ENCODE peak calls at places on chromosomes 2 and 18, in ten cellular contexts. One of them, this sample, is unnamed.
A peak's percentile ranks its signal among the peaks of the same experiment; 100 is the strongest.

GRCh38 chr18:57984490-57985109 is 59.4 kb upstream of the NEDD4L start:
- DNase-seq in brain microvascular endothelial cell: no peak
- DNase-seq in tibial nerve: no peak
- DNase-seq in HCT116: no peak
- DNase-seq in PC-3: no peak
- DNase-seq in esophagus squamous epithelium: no peak
- DNase-seq in neural progenitor cell: no peak
- DNase-seq in psoas muscle: no peak
- DNase-seq in IMR-90: no peak
- DNase-seq in AG04450: no peak
- DNase-seq in this sample: no peak

GRCh38 chr18:3029215-3029972 is 16.4 kb upstream of the LPIN2 start:
- DNase-seq in esophagus squamous epithelium: no peak
- DNase-seq in psoas muscle: no peak
- DNase-seq in tibial nerve: no peak
- DNase-seq in AG04450: no peak
- DNase-seq in PC-3: no peak
- DNase-seq in brain microvascular endothelial cell: no peak
- DNase-seq in IMR-90: peak; percentile 67
- DNase-seq in neural progenitor cell: no peak
- DNase-seq in HCT116: no peak
- DNase-seq in this sample: no peak

GRCh38 chr2:236642584-236643291 is 73.1 kb downstream of the ACKR3 start:
- DNase-seq in psoas muscle: peak; percentile 94
- DNase-seq in neural progenitor cell: no peak
- DNase-seq in IMR-90: peak; percentile 96
- DNase-seq in esophagus squamous epithelium: no peak
- DNase-seq in brain microvascular endothelial cell: peak; percentile 98
- DNase-seq in tibial nerve: peak; percentile 94
- DNase-seq in AG04450: peak; percentile 37
- DNase-seq in PC-3: peak; percentile 32
- DNase-seq in HCT116: no peak
- DNase-seq in this sample: peak; percentile 99

GRCh38 chr18:13556497-13556896 is 169.9 kb downstream of the FAM210A start:
- DNase-seq in HCT116: no peak
- DNase-seq in tibial nerve: no peak
- DNase-seq in PC-3: no peak
- DNase-seq in esophagus squamous epithelium: no peak
- DNase-seq in neural progenitor cell: no peak
- DNase-seq in brain microvascular endothelial cell: no peak
- DNase-seq in IMR-90: no peak
- DNase-seq in AG04450: no peak
- DNase-seq in psoas muscle: no peak
- DNase-seq in this sample: no peak

GRCh38 chr18:5424903-5425302 is 118.9 kb downstream of the EPB41L3 start:
- DNase-seq in neural progenitor cell: peak; percentile 66
- DNase-seq in tibial nerve: no peak
- DNase-seq in brain microvascular endothelial cell: peak; percentile 39
- DNase-seq in psoas muscle: no peak
- DNase-seq in IMR-90: peak; percentile 65
- DNase-seq in esophagus squamous epithelium: no peak
- DNase-seq in HCT116: no peak
- DNase-seq in PC-3: peak; percentile 51
- DNase-seq in AG04450: no peak
- DNase-seq in this sample: no peak

GRCh38 chr18:7062844-7063243 is 54.8 kb downstream of the LAMA1 start:
- DNase-seq in HCT116: no peak
- DNase-seq in tibial nerve: no peak
- DNase-seq in AG04450: no peak
- DNase-seq in neural progenitor cell: no peak
- DNase-seq in IMR-90: no peak
- DNase-seq in PC-3: no peak
- DNase-seq in esophagus squamous epithelium: no peak
- DNase-seq in brain microvascular endothelial cell: no peak
- DNase-seq in psoas muscle: no peak
- DNase-seq in this sample: no peak

GRCh38 chr2:149427371-149427770 is 97.0 kb downstream of the LYPD6 start:
- DNase-seq in AG04450: no peak
- DNase-seq in PC-3: no peak
- DNase-seq in IMR-90: no peak
- DNase-seq in HCT116: no peak
- DNase-seq in tibial nerve: no peak
- DNase-seq in brain microvascular endothelial cell: no peak
- DNase-seq in esophagus squamous epithelium: no peak
- DNase-seq in psoas muscle: no peak
- DNase-seq in neural progenitor cell: no peak
- DNase-seq in this sample: no peak

GRCh38 chr2:112021781-112022231 is 33.3 kb upstream of the TMEM87B start:
- DNase-seq in brain microvascular endothelial cell: no peak
- DNase-seq in neural progenitor cell: no peak
- DNase-seq in tibial nerve: no peak
- DNase-seq in esophagus squamous epithelium: no peak
- DNase-seq in PC-3: peak; percentile 66
- DNase-seq in AG04450: no peak
- DNase-seq in IMR-90: peak; percentile 45
- DNase-seq in psoas muscle: no peak
- DNase-seq in HCT116: no peak
- DNase-seq in this sample: no peak

GRCh38 chr18:22309191-22309590 is 108.5 kb downstream of the CTAGE1 start:
- DNase-seq in AG04450: peak; percentile 43
- DNase-seq in PC-3: no peak
- DNase-seq in IMR-90: peak; percentile 85
- DNase-seq in psoas muscle: no peak
- DNase-seq in brain microvascular endothelial cell: peak; percentile 59
- DNase-seq in esophagus squamous epithelium: no peak
- DNase-seq in tibial nerve: no peak
- DNase-seq in HCT116: no peak
- DNase-seq in neural progenitor cell: no peak
- DNase-seq in this sample: no peak

GRCh38 chr2:25885933-25886332 is 7.6 kb upstream of the ASXL2 start:
- DNase-seq in HCT116: no peak
- DNase-seq in AG04450: peak; percentile 72
- DNase-seq in brain microvascular endothelial cell: peak; percentile 88
- DNase-seq in psoas muscle: no peak
- DNase-seq in neural progenitor cell: no peak
- DNase-seq in PC-3: peak; percentile 89
- DNase-seq in IMR-90: peak; percentile 95
- DNase-seq in esophagus squamous epithelium: no peak
- DNase-seq in tibial nerve: no peak
- DNase-seq in this sample: no peak

GRCh38 chr18:47953471-47953931 is 23.0 kb upstream of the SMAD2 start:
- DNase-seq in HCT116: no peak
- DNase-seq in brain microvascular endothelial cell: no peak
- DNase-seq in tibial nerve: peak; percentile 17
- DNase-seq in neural progenitor cell: peak; percentile 68
- DNase-seq in PC-3: peak; percentile 11
- DNase-seq in AG04450: no peak
- DNase-seq in IMR-90: no peak
- DNase-seq in esophagus squamous epithelium: peak; percentile 4
- DNase-seq in psoas muscle: peak; percentile 61
- DNase-seq in this sample: no peak

GRCh38 chr2:215528555-215528954 is 92.7 kb upstream of the FN1 start:
- DNase-seq in HCT116: no peak
- DNase-seq in brain microvascular endothelial cell: peak; percentile 99
- DNase-seq in tibial nerve: no peak
- DNase-seq in psoas muscle: no peak
- DNase-seq in neural progenitor cell: no peak
- DNase-seq in IMR-90: peak; percentile 99
- DNase-seq in AG04450: peak; percentile 90
- DNase-seq in PC-3: peak; percentile 98
- DNase-seq in esophagus squamous epithelium: no peak
- DNase-seq in this sample: no peak

GRCh38 chr2:149908731-149909690 is 321.4 kb upstream of the MMADHC start:
- DNase-seq in AG04450: peak; percentile 36
- DNase-seq in brain microvascular endothelial cell: no peak
- DNase-seq in tibial nerve: no peak
- DNase-seq in psoas muscle: no peak
- DNase-seq in IMR-90: peak; percentile 81
- DNase-seq in PC-3: peak; percentile 75
- DNase-seq in HCT116: no peak
- DNase-seq in esophagus squamous epithelium: no peak
- DNase-seq in neural progenitor cell: no peak
- DNase-seq in this sample: no peak

GRCh38 chr2:96556441-96557330 is 20.1 kb downstream of the ARID5A start:
- DNase-seq in PC-3: peak; percentile 99
- DNase-seq in IMR-90: peak; percentile 87
- DNase-seq in neural progenitor cell: no peak
- DNase-seq in esophagus squamous epithelium: no peak
- DNase-seq in tibial nerve: no peak
- DNase-seq in brain microvascular endothelial cell: peak; percentile 79
- DNase-seq in HCT116: peak; percentile 97
- DNase-seq in psoas muscle: peak; percentile 64
- DNase-seq in AG04450: no peak
- DNase-seq in this sample: no peak

GRCh38 chr2:188628989-188629889 is 337.6 kb downstream of the GULP1 start:
- DNase-seq in neural progenitor cell: peak; percentile 55
- DNase-seq in IMR-90: peak; percentile 67
- DNase-seq in PC-3: peak; percentile 93
- DNase-seq in tibial nerve: peak; percentile 9
- DNase-seq in esophagus squamous epithelium: no peak
- DNase-seq in psoas muscle: no peak
- DNase-seq in HCT116: peak; percentile 7
- DNase-seq in AG04450: no peak
- DNase-seq in brain microvascular endothelial cell: peak; percentile 34
- DNase-seq in this sample: no peak
- H3K27ac ChIP-seq in neural progenitor cell: peak overlapping the region; percentile 2
- H3K27ac ChIP-seq in IMR-90: peak overlapping the region; percentile 67
- H3K27ac ChIP-seq in PC-3: peak overlapping the region; percentile 15
- H3K27ac ChIP-seq in tibial nerve: peak overlapping the region; percentile 67
- H3K27ac ChIP-seq in esophagus squamous epithelium: peak overlapping the region; percentile 31
- H3K27ac ChIP-seq in psoas muscle: no peak overlapping the region
- H3K27ac ChIP-seq in HCT116: no peak overlapping the region
- H3K27ac ChIP-seq in AG04450: peak overlapping the region; percentile 42
- H3K27ac ChIP-seq in brain microvascular endothelial cell: peak overlapping the region; percentile 28
- H3K27ac ChIP-seq in this sample: peak overlapping the region; percentile 53

DNA sequence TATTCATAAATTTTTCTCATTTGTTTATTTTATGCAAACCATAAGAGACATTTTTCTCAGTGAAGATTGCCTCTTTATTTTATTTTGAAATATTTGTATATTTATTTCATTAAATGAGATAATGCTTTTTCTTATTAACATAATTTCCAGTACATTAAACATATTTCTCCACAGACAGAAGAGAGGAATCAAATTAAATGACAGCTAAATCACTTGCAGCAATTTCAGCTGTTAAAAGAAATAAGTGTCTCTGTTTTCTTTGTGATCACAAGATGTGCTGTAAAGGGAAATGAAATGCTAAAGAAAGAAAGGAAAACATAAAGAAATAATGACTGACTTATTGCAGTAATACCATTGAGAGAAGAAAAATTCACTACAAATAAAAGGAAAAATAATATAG is 414.0 kb upstream of the FANCL start:
- DNase-seq in IMR-90: no peak
- DNase-seq in AG04450: no peak
- DNase-seq in psoas muscle: no peak
- DNase-seq in brain microvascular endothelial cell: no peak
- DNase-seq in esophagus squamous epithelium: no peak
- DNase-seq in PC-3: no peak
- DNase-seq in neural progenitor cell: no peak
- DNase-seq in HCT116: no peak
- DNase-seq in tibial nerve: no peak
- DNase-seq in this sample: no peak
- H3K4me3 ChIP-seq in IMR-90: no peak overlapping the region
- H3K4me3 ChIP-seq in AG04450: no peak overlapping the region
- H3K4me3 ChIP-seq in psoas muscle: no peak overlapping the region
- H3K4me3 ChIP-seq in brain microvascular endothelial cell: no peak overlapping the region
- H3K4me3 ChIP-seq in esophagus squamous epithelium: no peak overlapping the region
- H3K4me3 ChIP-seq in PC-3: no peak overlapping the region
- H3K4me3 ChIP-seq in neural progenitor cell: no peak overlapping the region
- H3K4me3 ChIP-seq in HCT116: no peak overlapping the region
- H3K4me3 ChIP-seq in tibial nerve: no peak overlapping the region
- H3K4me3 ChIP-seq in this sample: no peak overlapping the region

GRCh38 chr2:180991820-180992219 is 11.4 kb downstream of the UBE2E3 start:
- DNase-seq in esophagus squamous epithelium: no peak
- DNase-seq in brain microvascular endothelial cell: no peak
- DNase-seq in psoas muscle: no peak
- DNase-seq in IMR-90: no peak
- DNase-seq in tibial nerve: no peak
- DNase-seq in AG04450: no peak
- DNase-seq in PC-3: no peak
- DNase-seq in neural progenitor cell: no peak
- DNase-seq in HCT116: no peak
- DNase-seq in this sample: no peak

GRCh38 chr2:180991361-180991760 is 11.0 kb downstream of the UBE2E3 start:
- DNase-seq in neural progenitor cell: no peak
- DNase-seq in esophagus squamous epithelium: no peak
- DNase-seq in HCT116: no peak
- DNase-seq in AG04450: no peak
- DNase-seq in PC-3: no peak
- DNase-seq in IMR-90: no peak
- DNase-seq in psoas muscle: no peak
- DNase-seq in tibial nerve: no peak
- DNase-seq in brain microvascular endothelial cell: no peak
- DNase-seq in this sample: no peak

GRCh38 chr2:180990337-180990736 is 9.9 kb downstream of the UBE2E3 start:
- DNase-seq in IMR-90: no peak
- DNase-seq in tibial nerve: no peak
- DNase-seq in brain microvascular endothelial cell: no peak
- DNase-seq in esophagus squamous epithelium: no peak
- DNase-seq in PC-3: peak; percentile 85
- DNase-seq in AG04450: no peak
- DNase-seq in psoas muscle: no peak
- DNase-seq in HCT116: no peak
- DNase-seq in neural progenitor cell: no peak
- DNase-seq in this sample: no peak

GRCh38 chr2:180990794-180991193 is 10.4 kb downstream of the UBE2E3 start:
- DNase-seq in IMR-90: no peak
- DNase-seq in tibial nerve: no peak
- DNase-seq in PC-3: no peak
- DNase-seq in psoas muscle: no peak
- DNase-seq in neural progenitor cell: no peak
- DNase-seq in AG04450: no peak
- DNase-seq in esophagus squamous epithelium: no peak
- DNase-seq in HCT116: no peak
- DNase-seq in brain microvascular endothelial cell: no peak
- DNase-seq in this sample: no peak

GRCh38 chr2:180992994-180993393 is 12.6 kb downstream of the UBE2E3 start:
- DNase-seq in psoas muscle: no peak
- DNase-seq in tibial nerve: no peak
- DNase-seq in IMR-90: no peak
- DNase-seq in PC-3: no peak
- DNase-seq in AG04450: no peak
- DNase-seq in neural progenitor cell: no peak
- DNase-seq in esophagus squamous epithelium: no peak
- DNase-seq in HCT116: no peak
- DNase-seq in brain microvascular endothelial cell: no peak
- DNase-seq in this sample: no peak
- TF ChIP-seq CTCF in psoas muscle: no peak
- TF ChIP-seq CTCF in tibial nerve: no peak
- TF ChIP-seq CTCF in IMR-90: no peak
- TF ChIP-seq CTCF in PC-3: no peak
- TF ChIP-seq CTCF in AG04450: no peak
- TF ChIP-seq CTCF in neural progenitor cell: no peak
- TF ChIP-seq CTCF in esophagus squamous epithelium: no peak
- TF ChIP-seq CTCF in HCT116: no peak
- TF ChIP-seq CTCF in brain microvascular endothelial cell: no peak
- TF ChIP-seq CTCF in this sample: no peak

DNA sequence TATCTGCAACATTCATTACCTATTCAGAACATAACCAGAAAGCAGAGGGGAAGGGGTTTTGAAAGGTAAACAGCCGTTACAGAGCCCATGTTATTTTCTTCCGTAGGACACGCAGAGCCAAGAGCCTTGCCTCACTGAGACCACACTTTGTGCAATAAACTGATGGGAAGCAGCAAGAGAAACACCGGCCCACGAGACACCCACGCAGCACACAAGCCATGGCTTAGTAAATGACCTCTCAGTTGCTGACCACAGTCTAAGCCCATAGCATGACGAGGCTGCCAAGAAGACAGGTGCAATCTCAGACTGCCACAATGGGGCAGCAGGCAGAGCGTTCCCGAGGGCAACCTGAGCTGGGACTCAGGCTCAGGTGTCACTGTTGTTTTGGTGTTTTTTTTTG is 59.6 kb downstream of the CABYR start:
- DNase-seq in esophagus squamous epithelium: no peak
- DNase-seq in IMR-90: no peak
- DNase-seq in neural progenitor cell: no peak
- DNase-seq in AG04450: no peak
- DNase-seq in brain microvascular endothelial cell: no peak
- DNase-seq in HCT116: no peak
- DNase-seq in psoas muscle: peak; percentile 78
- DNase-seq in PC-3: no peak
- DNase-seq in tibial nerve: no peak
- DNase-seq in this sample: no peak
- H3K27ac ChIP-seq in esophagus squamous epithelium: no peak overlapping the region
- H3K27ac ChIP-seq in IMR-90: no peak overlapping the region
- H3K27ac ChIP-seq in neural progenitor cell: no peak overlapping the region
- H3K27ac ChIP-seq in AG04450: no peak overlapping the region
- H3K27ac ChIP-seq in brain microvascular endothelial cell: no peak overlapping the region
- H3K27ac ChIP-seq in HCT116: no peak overlapping the region
- H3K27ac ChIP-seq in psoas muscle: peak overlapping the region; percentile 74
- H3K27ac ChIP-seq in PC-3: no peak overlapping the region
- H3K27ac ChIP-seq in tibial nerve: peak overlapping the region; percentile 13
- H3K27ac ChIP-seq in this sample: no peak overlapping the region

This sample was measured in coronary artery.